ENCODE peak calls at places on chromosome 15, in six cellular contexts. One of them, this sample, is unnamed.

GRCh38 chr15:95446854-95447253 is 883.6 kb upstream of the NR2F2 start:
- DNase-seq in CD8-positive, alpha-beta T cell: no peak
- DNase-seq in HT-29: no peak
- DNase-seq in stimulated activated CD8-positive, alpha-beta memory T cell treated with anti-CD3 and anti-CD28 coated beads, Interleukin-2, amount 100 ng/mL, for 48 hours: no peak
- DNase-seq in NCI-H1092 treated with DMSO at 0.1 percent for 48 hours: no peak
- DNase-seq in HTR-8/SVneo: no peak
- DNase-seq in this sample: no peak

GRCh38 chr15:89130194-89130593 is 41.9 kb downstream of the ABHD2 start:
- DNase-seq in HTR-8/SVneo: no peak
- DNase-seq in stimulated activated CD8-positive, alpha-beta memory T cell treated with anti-CD3 and anti-CD28 coated beads, Interleukin-2, amount 100 ng/mL, for 48 hours: no peak
- DNase-seq in HT-29: no peak
- DNase-seq in NCI-H1092 treated with DMSO at 0.1 percent for 48 hours: no peak
- DNase-seq in CD8-positive, alpha-beta T cell: peak; percentile 13
- DNase-seq in this sample: no peak

GRCh38 chr15:88113909-88114308 is 142.6 kb downstream of the NTRK3 start:
- DNase-seq in CD8-positive, alpha-beta T cell: no peak
- DNase-seq in stimulated activated CD8-positive, alpha-beta memory T cell treated with anti-CD3 and anti-CD28 coated beads, Interleukin-2, amount 100 ng/mL, for 48 hours: no peak
- DNase-seq in HTR-8/SVneo: no peak
- DNase-seq in NCI-H1092 treated with DMSO at 0.1 percent for 48 hours: no peak
- DNase-seq in HT-29: no peak
- DNase-seq in this sample: peak; percentile 22

GRCh38 chr15:88623632-88624031 is 2.5 kb downstream of the AEN start:
- DNase-seq in HTR-8/SVneo: no peak
- DNase-seq in stimulated activated CD8-positive, alpha-beta memory T cell treated with anti-CD3 and anti-CD28 coated beads, Interleukin-2, amount 100 ng/mL, for 48 hours: no peak
- DNase-seq in NCI-H1092 treated with DMSO at 0.1 percent for 48 hours: no peak
- DNase-seq in HT-29: no peak
- DNase-seq in CD8-positive, alpha-beta T cell: no peak
- DNase-seq in this sample: no peak

GRCh38 chr15:79310985-79311900 is at the start of gene TMED3:
- DNase-seq in CD8-positive, alpha-beta T cell: peak; percentile 72
- DNase-seq in stimulated activated CD8-positive, alpha-beta memory T cell treated with anti-CD3 and anti-CD28 coated beads, Interleukin-2, amount 100 ng/mL, for 48 hours: peak; percentile 77
- DNase-seq in HT-29: peak; percentile 91
- DNase-seq in NCI-H1092 treated with DMSO at 0.1 percent for 48 hours: peak; percentile 72
- DNase-seq in HTR-8/SVneo: peak; percentile 97
- DNase-seq in this sample: peak; percentile 84

GRCh38 chr15:92326236-92326635 is 67.4 kb upstream of the ST8SIA2 start:
- DNase-seq in HTR-8/SVneo: no peak
- DNase-seq in CD8-positive, alpha-beta T cell: no peak
- DNase-seq in NCI-H1092 treated with DMSO at 0.1 percent for 48 hours: no peak
- DNase-seq in HT-29: no peak
- DNase-seq in stimulated activated CD8-positive, alpha-beta memory T cell treated with anti-CD3 and anti-CD28 coated beads, Interleukin-2, amount 100 ng/mL, for 48 hours: no peak
- DNase-seq in this sample: no peak

GRCh38 chr15:67824157-67824899 is 981 bp upstream of the SKOR1 start:
- DNase-seq in stimulated activated CD8-positive, alpha-beta memory T cell treated with anti-CD3 and anti-CD28 coated beads, Interleukin-2, amount 100 ng/mL, for 48 hours: no peak
- DNase-seq in CD8-positive, alpha-beta T cell: no peak
- DNase-seq in HT-29: no peak
- DNase-seq in NCI-H1092 treated with DMSO at 0.1 percent for 48 hours: no peak
- DNase-seq in HTR-8/SVneo: no peak
- DNase-seq in this sample: peak; percentile 2

GRCh38 chr15:89743011-89743410 is 8.0 kb downstream of the MESP1 start:
- DNase-seq in stimulated activated CD8-positive, alpha-beta memory T cell treated with anti-CD3 and anti-CD28 coated beads, Interleukin-2, amount 100 ng/mL, for 48 hours: no peak
- DNase-seq in CD8-positive, alpha-beta T cell: no peak
- DNase-seq in HTR-8/SVneo: no peak
- DNase-seq in NCI-H1092 treated with DMSO at 0.1 percent for 48 hours: no peak
- DNase-seq in HT-29: no peak
- DNase-seq in this sample: no peak

GRCh38 chr15:66834863-66835557 is 133.0 kb downstream of the SMAD6 start:
- DNase-seq in HTR-8/SVneo: no peak
- DNase-seq in HT-29: peak; percentile 56
- DNase-seq in NCI-H1092 treated with DMSO at 0.1 percent for 48 hours: no peak
- DNase-seq in CD8-positive, alpha-beta T cell: no peak
- DNase-seq in stimulated activated CD8-positive, alpha-beta memory T cell treated with anti-CD3 and anti-CD28 coated beads, Interleukin-2, amount 100 ng/mL, for 48 hours: no peak
- DNase-seq in this sample: no peak

GRCh38 chr15:28995193-28995592 is 109.4 kb downstream of the APBA2 start:
- DNase-seq in CD8-positive, alpha-beta T cell: no peak
- DNase-seq in HT-29: no peak
- DNase-seq in NCI-H1092 treated with DMSO at 0.1 percent for 48 hours: no peak
- DNase-seq in stimulated activated CD8-positive, alpha-beta memory T cell treated with anti-CD3 and anti-CD28 coated beads, Interleukin-2, amount 100 ng/mL, for 48 hours: no peak
- DNase-seq in HTR-8/SVneo: no peak
- DNase-seq in this sample: no peak

This sample was measured in NCI-H1694 treated with DMSO at 0.1 percent for 48 hours.